ENCODE peak calls at places on chromosome 17, in four cellular contexts. V, M, Y and U are unnamed samples.
A peak's percentile ranks its signal among the peaks of the same experiment; 100 is the strongest.

GRCh38 chr17:76584427-76585047 is 1.1 kb downstream of the ST6GALNAC2 start:
- DNase-seq in V (peak; percentile 25), M (no peak), Y (no peak), U (no peak)

GRCh38 chr17:29176500-29177351 is 3.5 kb downstream of the MYO18A start:
- DNase-seq in V (peak; percentile 80), M (peak; percentile 63), Y (peak; percentile 29), U (no peak)

GRCh38 chr17:2195729-2196128 is 107.9 kb downstream of the SMG6 start:
- DNase-seq in V (no peak), M (no peak), Y (no peak), U (no peak)

GRCh38 chr17:27457731-27458523 is 1.7 kb downstream of the KSR1 start:
- DNase-seq in V (peak; percentile 21), M (no peak), Y (peak; percentile 62), U (no peak)

GRCh38 chr17:69882281-69882680 is 192.7 kb upstream of the KCNJ16 start:
- DNase-seq in V (no peak), M (no peak), Y (no peak), U (no peak)

GRCh38 chr17:32929288-32929574 is 1.3 kb downstream of the TMEM98 start:
- DNase-seq in V (peak; percentile 56), M (no peak), Y (peak; percentile 21), U (no peak)

GRCh38 chr17:52096056-52096455 is 62.5 kb downstream of the CA10 start:
- DNase-seq in V (no peak), M (no peak), Y (no peak), U (no peak)

GRCh38 chr17:47624727-47625068 is 25.0 kb upstream of the KPNB1 start:
- DNase-seq in V (no peak), M (no peak), Y (no peak), U (no peak)

GRCh38 chr17:72056727-72057290 is 64.0 kb upstream of the SOX9 start:
- DNase-seq in V (no peak), M (no peak), Y (no peak), U (no peak)

GRCh38 chr17:376936-377863 is 24.6 kb upstream of the RPH3AL start:
- DNase-seq in V (no peak), M (peak; percentile 68), Y (no peak), U (no peak)

GRCh38 chr17:969767-970387 is 9.7 kb downstream of the NXN start:
- DNase-seq in V (no peak), M (no peak), Y (no peak), U (no peak)

GRCh38 chr17:13114601-13115024 is 96.8 kb upstream of the ELAC2 start:
- DNase-seq in V (peak; percentile 68), M (peak; percentile 26), Y (peak; percentile 52), U (no peak)

GRCh38 chr17:36667922-36668321 is 66.5 kb downstream of the MRM1 start:
- DNase-seq in V (no peak), M (no peak), Y (no peak), U (no peak)

GRCh38 chr17:63275318-63275967 is 170.7 kb downstream of the CYB561 start:
- DNase-seq in V (no peak), M (no peak), Y (peak; percentile 97), U (no peak)

GRCh38 chr17:81900181-81900820 is 1.7 kb upstream of the NPB start:
- DNase-seq in V (no peak), M (no peak), Y (no peak), U (no peak)

GRCh38 chr17:4074831-4075495 is 67.9 kb downstream of the ZZEF1 start:
- DNase-seq in V (peak; percentile 8), M (no peak), Y (peak; percentile 55), U (no peak)

GRCh38 chr17:488993-489757 is 136.6 kb upstream of the RPH3AL start:
- DNase-seq in V (peak; percentile 39), M (peak; percentile 42), Y (peak; percentile 41), U (no peak)

DNA sequence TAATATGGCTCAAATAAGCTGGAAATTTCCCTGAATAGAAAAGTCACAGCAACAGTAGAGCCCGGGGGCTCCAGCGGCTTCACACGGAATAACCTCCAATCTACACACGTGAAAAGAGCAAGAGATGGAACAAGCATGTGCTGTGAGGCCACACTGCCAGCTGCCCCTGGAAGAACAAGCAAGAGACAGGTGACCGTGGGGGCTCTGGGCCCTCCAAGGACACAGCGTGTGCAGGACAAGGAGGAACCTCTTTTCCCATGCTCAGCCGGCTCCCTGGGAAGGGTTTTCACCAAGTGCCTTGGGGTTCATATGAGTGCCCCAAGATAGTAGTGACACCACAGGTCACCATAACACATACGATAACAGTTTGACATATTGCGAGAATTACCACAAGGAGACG is 110.2 kb upstream of the ZNF750 start:
- DNase-seq in V (no peak), M (no peak), Y (no peak), U (peak; percentile 56)
- TF ChIP-seq CTCF in V (no peak), M (no peak), Y (no peak), U (no peak)

GRCh38 chr17:57499648-57500049 is 243.3 kb downstream of the MSI2 start:
- DNase-seq in V (no peak), M (no peak), Y (no peak), U (no peak)
- TF ChIP-seq CTCF in V (no peak), M (no peak), Y (no peak), U (peak; percentile 11)

DNA sequence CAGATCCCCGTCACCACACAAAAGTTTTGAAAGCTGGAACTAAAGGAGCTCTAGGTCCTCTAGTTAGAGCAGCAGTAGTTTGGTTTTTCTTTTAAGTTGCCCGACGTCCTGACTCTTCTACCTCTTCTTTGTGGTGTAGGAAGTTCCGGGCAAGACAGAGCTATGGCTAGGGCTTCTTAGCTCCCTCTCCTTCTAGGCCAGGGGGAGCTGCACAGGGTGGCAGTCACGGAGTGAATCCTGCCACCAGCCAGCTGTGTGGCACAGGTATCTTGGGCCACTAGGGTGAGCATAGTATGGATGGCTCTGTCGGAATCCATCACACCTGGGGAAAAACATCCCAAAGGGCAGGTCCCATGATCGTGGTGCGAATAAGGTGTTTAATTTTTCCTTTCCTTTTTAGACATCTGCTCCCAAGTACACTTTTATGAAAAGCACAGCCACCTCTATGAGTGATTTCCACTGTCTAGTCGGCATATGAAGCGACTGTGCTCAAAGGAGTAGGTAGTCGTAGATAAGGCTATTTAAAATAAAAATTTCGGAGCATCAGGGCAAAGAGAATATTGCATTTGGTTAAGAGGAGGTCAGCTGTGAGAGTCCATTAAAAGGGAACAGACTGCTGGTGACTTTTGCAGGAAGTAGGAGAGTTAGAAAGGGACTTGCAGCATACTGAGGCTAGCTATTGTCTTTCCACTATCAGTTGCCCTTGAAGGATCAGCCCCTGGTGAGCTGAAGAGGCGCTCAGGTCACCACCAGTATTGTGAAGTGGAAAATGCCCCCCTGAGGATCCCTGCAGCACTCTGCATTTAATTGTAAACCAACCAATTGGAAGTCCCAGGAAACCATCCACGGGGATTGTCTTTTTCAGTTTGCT is 2.1 kb downstream of the PRKCA start:
- DNase-seq in V (no peak), M (no peak), Y (peak; percentile 39), U (no peak)
- TF ChIP-seq CTCF in V (no peak), M (no peak), Y (no peak), U (peak; percentile 51)

GRCh38 chr17:42548070-42548837 is 4.5 kb upstream of the HSD17B1 start:
- DNase-seq in V (peak; percentile 87), M (no peak), Y (no peak), U (no peak)
- TF ChIP-seq CTCF in V (peak; percentile 28), M (no peak), Y (peak; percentile 16), U (peak; percentile 53)

DNA sequence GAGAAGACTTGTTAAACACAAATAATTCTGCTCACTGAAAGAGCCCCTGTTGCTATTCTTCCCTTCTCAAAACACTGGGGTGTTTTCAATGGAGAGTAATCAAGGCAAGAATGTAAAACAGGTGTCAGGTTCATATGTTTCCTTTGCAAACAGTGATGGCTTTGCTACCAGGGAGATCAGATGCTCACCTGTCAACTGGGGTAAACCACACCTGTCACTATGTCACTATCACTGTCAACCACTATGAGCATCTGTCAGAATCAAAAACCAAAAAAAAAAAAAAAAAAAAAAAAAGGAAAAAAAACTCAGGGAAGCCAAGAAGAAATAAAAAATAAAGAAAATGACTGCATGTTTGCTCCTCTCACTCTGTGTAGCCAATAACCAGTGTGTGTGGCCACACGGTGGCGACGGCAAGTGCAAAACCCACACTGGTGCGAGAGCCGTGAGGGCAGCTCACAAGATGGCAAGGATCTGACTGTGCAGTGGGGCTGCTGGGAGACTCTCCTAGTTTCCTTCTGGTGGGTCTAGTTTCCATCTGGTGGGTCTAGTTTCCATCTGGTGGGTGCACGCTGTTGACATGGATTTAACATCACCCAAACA is 22.7 kb downstream of the USP22 start:
- DNase-seq in V (no peak), M (no peak), Y (no peak), U (no peak)
- TF ChIP-seq CTCF in V (peak; percentile 10), M (peak; percentile 37), Y (peak; percentile 41), U (peak; percentile 73)

GRCh38 chr17:58272367-58273280 is 8.1 kb downstream of the MPO start:
- DNase-seq in V (no peak), M (no peak), Y (no peak), U (peak; percentile 46)

GRCh38 chr17:58271532-58271931 is 9.2 kb downstream of the MPO start:
- DNase-seq in V (no peak), M (no peak), Y (no peak), U (peak; percentile 86)

GRCh38 chr17:58268774-58269556 is 11.8 kb downstream of the MPO start:
- DNase-seq in V (no peak), M (no peak), Y (no peak), U (no peak)

GRCh38 chr17:58269557-58270291 is 11.0 kb downstream of the MPO start:
- DNase-seq in V (no peak), M (no peak), Y (no peak), U (no peak)

GRCh38 chr17:58270476-58271290 is 10.1 kb downstream of the MPO start:
- DNase-seq in V (no peak), M (no peak), Y (no peak), U (no peak)
- TF ChIP-seq CTCF in V (no peak), M (no peak), Y (no peak), U (peak; percentile 11)

DNA sequence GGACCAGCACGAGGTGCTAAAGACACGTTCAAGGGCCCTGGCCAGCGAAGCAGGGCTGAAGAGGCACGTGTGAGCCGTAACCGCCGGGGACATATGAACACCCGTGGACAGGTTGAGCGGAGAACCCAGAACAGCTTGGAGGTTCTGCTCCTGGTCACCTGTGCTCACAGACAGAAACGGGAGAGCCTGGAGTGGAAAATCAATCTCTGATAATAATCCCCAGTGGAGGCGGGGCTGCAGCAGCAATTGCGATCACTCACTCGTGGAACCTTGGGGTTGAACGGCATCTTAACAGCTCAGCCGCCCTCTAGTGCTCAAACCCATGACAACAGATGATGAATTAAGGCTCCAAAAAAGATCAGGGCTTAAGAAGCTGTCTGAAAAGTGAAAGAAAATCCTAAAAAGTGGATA is 25.6 kb downstream of the WIPI1 start:
- DNase-seq in V (peak; percentile 29), M (no peak), Y (peak; percentile 38), U (no peak)
- TF ChIP-seq CTCF in V (peak; percentile 27), M (peak; percentile 18), Y (peak; percentile 32), U (peak; percentile 61)

DNA sequence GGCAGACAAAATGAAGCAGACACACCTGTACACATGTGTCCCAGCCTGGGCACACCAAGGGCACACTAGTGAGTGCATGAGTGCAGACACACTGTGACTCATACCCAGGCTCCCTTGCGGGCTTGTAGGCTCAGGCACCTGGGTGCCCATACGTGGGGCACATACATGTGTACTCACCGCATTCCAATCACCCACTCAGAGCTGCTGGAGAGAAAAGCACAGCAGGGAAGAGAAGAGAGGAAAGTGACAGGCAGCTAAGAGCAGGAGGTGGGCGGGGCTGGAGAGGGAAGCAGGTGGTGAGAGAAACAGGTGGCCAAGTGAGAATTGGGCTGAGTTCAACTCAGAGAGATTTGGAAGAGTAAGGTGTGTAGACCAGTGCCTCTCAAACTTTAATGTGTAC is 54.0 kb downstream of the TMEM132E start:
- DNase-seq in V (no peak), M (no peak), Y (no peak), U (peak; percentile 58)
- TF ChIP-seq CTCF in V (no peak), M (no peak), Y (no peak), U (no peak)